ENCODE peak calls at places on chromosome 11, in six cellular contexts. Q is A549, G is heart right ventricle, E is epithelial cell of prostate, F is heart left ventricle, N is HCT116. T is an unnamed sample.

GRCh38 chr11:112590778-112591177 is 330.1 kb upstream of the PLET1 start:
- DNase-seq in Q (no peak), G (no peak), E (no peak), F (no peak), N (no peak), T (peak)

GRCh38 chr11:82848829-82849228 is 51.4 kb downstream of the PRCP start:
- DNase-seq in Q (no peak), G (no peak), E (no peak), F (no peak), N (no peak), T (no peak)

GRCh38 chr11:108177570-108177969 is 44.9 kb downstream of the NPAT start:
- DNase-seq in Q (no peak), G (no peak), E (no peak), F (no peak), N (no peak), T (no peak)

GRCh38 chr11:33622231-33622630 is 78.4 kb downstream of the C11orf91 start:
- DNase-seq in Q (no peak), G (no peak), E (no peak), F (no peak), N (no peak), T (no peak)

GRCh38 chr11:87281496-87281895 is 243.8 kb downstream of the TMEM135 start:
- DNase-seq in Q (no peak), G (no peak), E (no peak), F (no peak), N (no peak), T (no peak)

GRCh38 chr11:81004576-81004975 is 1563.7 kb upstream of the TENM4 start:
- DNase-seq in Q (no peak), G (no peak), E (no peak), F (no peak), N (no peak), T (no peak)

GRCh38 chr11:80085563-80085962 is 644.7 kb upstream of the TENM4 start:
- DNase-seq in Q (no peak), G (no peak), E (no peak), F (no peak), N (no peak), T (no peak)

GRCh38 chr11:2990617-2991476 is 1.3 kb downstream of the NAP1L4 start:
- DNase-seq in Q (peak), G (no peak), E (no peak), F (no peak), N (no peak), T (no peak)

GRCh38 chr11:96228472-96228871 is 114.5 kb downstream of the MAML2 start:
- DNase-seq in Q (no peak), G (peak), E (peak), F (peak), N (peak), T (no peak)

GRCh38 chr11:23903044-23903704 is 593.7 kb upstream of the LUZP2 start:
- DNase-seq in Q (no peak), G (no peak), E (no peak), F (no peak), N (no peak), T (no peak)

GRCh38 chr11:129315781-129316579 is 59.7 kb upstream of the BARX2 start:
- DNase-seq in Q (no peak), G (no peak), E (peak), F (no peak), N (peak), T (no peak)

GRCh38 chr11:120932305-120932905 is 91.5 kb upstream of the TBCEL start:
- DNase-seq in Q (no peak), G (no peak), E (no peak), F (no peak), N (no peak), T (no peak)

GRCh38 chr11:7551571-7551970 is 37.8 kb downstream of the PPFIBP2 start:
- DNase-seq in Q (no peak), G (no peak), E (no peak), F (no peak), N (no peak), T (no peak)

GRCh38 chr11:75668508-75669297 is at the start of gene MAP6:
- DNase-seq in Q (peak), G (peak), E (no peak), F (peak), N (no peak), T (no peak)

GRCh38 chr11:122882809-122883681 is 486 bp downstream of the JHY start:
- DNase-seq in Q (peak), G (peak), E (no peak), F (peak), N (peak), T (no peak)

GRCh38 chr11:68480193-68480592 is 19.6 kb downstream of the PPP6R3 start:
- DNase-seq in Q (no peak), G (no peak), E (no peak), F (no peak), N (no peak), T (no peak)

GRCh38 chr11:95074806-95075563 is 8.3 kb downstream of the SRSF8 start:
- DNase-seq in Q (no peak), G (peak), E (no peak), F (peak), N (no peak), T (no peak)

GRCh38 chr11:6427516-6427915 is 8.6 kb upstream of the APBB1 start:
- DNase-seq in Q (no peak), G (no peak), E (no peak), F (no peak), N (no peak), T (no peak)

GRCh38 chr11:126809514-126810289 is 190.9 kb downstream of the KIRREL3 start:
- DNase-seq in Q (no peak), G (no peak), E (no peak), F (no peak), N (no peak), T (no peak)

GRCh38 chr11:126804363-126804762 is 196.2 kb downstream of the KIRREL3 start:
- DNase-seq in Q (no peak), G (no peak), E (no peak), F (no peak), N (no peak), T (no peak)

GRCh38 chr11:126808851-126809250 is 191.7 kb downstream of the KIRREL3 start:
- DNase-seq in Q (no peak), G (no peak), E (no peak), F (no peak), N (no peak), T (no peak)
- H3K27ac ChIP-seq in Q (no peak), G (no peak), E (no peak), F (no peak), N (no peak), T (no peak)

GRCh38 chr11:12358302-12359188 is 18.8 kb upstream of the PARVA start:
- DNase-seq in Q (no peak), G (no peak), E (no peak), F (no peak), N (no peak), T (no peak)
- H3K27ac ChIP-seq in Q (no peak), G (no peak), E (no peak), F (no peak), N (no peak), T (no peak)

DNA sequence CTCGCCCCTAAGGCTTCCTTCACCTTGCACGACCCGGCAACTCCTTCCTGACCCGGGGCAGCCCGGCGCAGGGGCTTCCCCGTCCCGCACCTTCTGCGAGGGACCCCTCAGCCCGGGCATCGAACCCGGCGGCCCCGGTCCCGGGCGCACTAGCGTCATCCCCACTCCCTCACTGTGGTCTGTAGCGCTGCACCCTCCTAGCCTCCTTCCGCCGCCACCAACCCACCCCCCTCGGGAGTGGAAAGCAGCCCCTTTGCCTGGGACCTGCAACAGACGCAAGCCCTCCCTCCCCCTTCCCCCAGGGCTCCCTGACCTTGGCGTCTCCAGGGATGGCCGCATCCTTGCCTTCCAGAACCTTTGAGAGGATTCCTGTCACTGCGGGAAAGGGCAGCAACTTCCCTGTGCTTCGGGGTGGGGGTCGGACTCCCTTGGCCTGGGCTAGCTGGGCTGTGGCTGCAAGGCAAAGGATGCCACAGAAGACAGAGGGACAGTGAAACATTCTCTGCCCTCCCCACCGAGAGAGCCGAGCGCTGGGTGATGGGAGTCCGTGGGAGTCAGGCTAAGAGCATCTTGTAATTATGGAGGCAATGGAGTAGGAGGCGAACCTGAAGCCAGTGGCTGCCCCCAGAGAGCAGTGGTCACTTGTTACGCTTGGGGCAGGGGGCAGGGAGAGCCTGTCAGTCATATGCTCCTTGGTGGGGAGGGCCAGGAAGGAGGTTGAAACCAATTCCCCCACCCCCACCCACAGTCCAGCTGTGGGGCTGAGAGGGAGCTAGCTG is 835 bp downstream of the TMEM132A start:
- DNase-seq in Q (no peak), G (no peak), E (no peak), F (no peak), N (no peak), T (no peak)
- H3K27ac ChIP-seq in Q (peak), G (no peak), E (peak), F (peak), N (peak), T (no peak)

GRCh38 chr11:76734456-76735217 is 48.5 kb upstream of the TSKU start:
- DNase-seq in Q (no peak), G (no peak), E (no peak), F (no peak), N (no peak), T (no peak)

GRCh38 chr11:76735218-76735480 is 48.0 kb upstream of the TSKU start:
- DNase-seq in Q (no peak), G (no peak), E (no peak), F (no peak), N (no peak), T (no peak)

GRCh38 chr11:76735841-76736240 is 47.3 kb upstream of the TSKU start:
- DNase-seq in Q (no peak), G (no peak), E (no peak), F (no peak), N (no peak), T (no peak)

GRCh38 chr11:76730887-76731286 is 52.3 kb upstream of the TSKU start:
- DNase-seq in Q (no peak), G (no peak), E (no peak), F (no peak), N (no peak), T (no peak)

GRCh38 chr11:76732643-76733042 is 50.5 kb upstream of the TSKU start:
- DNase-seq in Q (no peak), G (no peak), E (no peak), F (no peak), N (no peak), T (no peak)
- H3K27ac ChIP-seq in Q (no peak), G (no peak), E (no peak), F (no peak), N (no peak), T (no peak)

GRCh38 chr11:114125959-114126358 is 66.4 kb downstream of the ZBTB16 start:
- DNase-seq in Q (no peak), G (no peak), E (no peak), F (no peak), N (no peak), T (no peak)
- H3K27ac ChIP-seq in Q (no peak), G (no peak), E (no peak), F (peak), N (no peak), T (no peak)

DNA sequence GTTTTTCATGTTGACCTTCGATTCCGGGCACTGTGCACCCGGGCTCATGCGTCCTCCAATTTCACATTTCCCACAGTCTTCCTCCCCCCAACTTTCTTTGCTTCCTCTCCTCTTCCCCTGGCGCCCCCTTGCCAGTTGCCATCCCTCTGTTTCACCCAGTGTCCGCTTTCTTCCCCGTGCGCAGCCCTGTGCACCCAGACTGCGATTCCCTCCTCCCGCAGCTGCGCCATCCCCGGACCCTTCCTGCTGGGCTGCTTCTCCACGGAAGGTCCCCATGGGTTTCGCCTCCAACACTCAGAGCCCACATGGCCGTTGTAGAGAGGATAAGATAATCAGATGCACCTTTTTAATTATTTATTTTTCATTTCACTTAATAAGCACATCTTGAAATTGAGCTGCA is 791.1 kb downstream of the NTM start:
- DNase-seq in Q (no peak), G (no peak), E (no peak), F (no peak), N (no peak), T (no peak)
- H3K27ac ChIP-seq in Q (no peak), G (no peak), E (no peak), F (no peak), N (no peak), T (no peak)

T was measured in esophagus muscularis mucosa.